ENCODE peak calls at places on chromosomes 2 and 18, in five cellular contexts. X is A549; H is tibial nerve; Z is GM12865; N is CD8-positive, alpha-beta T cell. L is an unnamed sample.

GRCh38 chr2:7116516-7116915 is 199.3 kb downstream of the RNF144A start:
- DNase-seq in X (no peak), H (no peak), Z (no peak), N (no peak), L (no peak)

GRCh38 chr2:32864761-32865160 is 82.0 kb upstream of the LTBP1 start:
- DNase-seq in X (no peak), H (no peak), Z (no peak), N (no peak), L (no peak)

GRCh38 chr18:59699750-59700534 is 2.7 kb upstream of the CCBE1 start:
- DNase-seq in X (no peak), H (no peak), Z (no peak), N (no peak), L (no peak)

GRCh38 chr18:78892721-78893120 is 86.9 kb upstream of the SALL3 start:
- DNase-seq in X (no peak), H (no peak), Z (no peak), N (no peak), L (no peak)

GRCh38 chr2:67388680-67389079 is 8.5 kb upstream of the ETAA1 start:
- DNase-seq in X (no peak), H (no peak), Z (no peak), N (no peak), L (no peak)

GRCh38 chr18:69574401-69574800 is 173.7 kb downstream of the DOK6 start:
- DNase-seq in X (no peak), H (no peak), Z (no peak), N (no peak), L (no peak)

GRCh38 chr18:23740105-23740830 is 51.0 kb downstream of the LAMA3 start:
- DNase-seq in X (no peak), H (no peak), Z (no peak), N (no peak), L (no peak)

GRCh38 chr2:217160103-217160502 is 300.2 kb upstream of the TNP1 start:
- DNase-seq in X (no peak), H (no peak), Z (no peak), N (no peak), L (no peak)

GRCh38 chr2:124520953-124521352 is 495.9 kb downstream of the CNTNAP5 start:
- DNase-seq in X (no peak), H (no peak), Z (no peak), N (no peak), L (no peak)

GRCh38 chr2:235901243-235901642 is 266.9 kb downstream of the GBX2 start:
- DNase-seq in X (no peak), H (no peak), Z (no peak), N (no peak), L (no peak)

GRCh38 chr2:28821295-28821958 is 10.8 kb downstream of the SPDYA start:
- DNase-seq in X (peak), H (no peak), Z (peak), N (peak), L (peak)

GRCh38 chr2:128235581-128235980 is 83.1 kb downstream of the HS6ST1 start:
- DNase-seq in X (no peak), H (no peak), Z (no peak), N (no peak), L (no peak)

GRCh38 chr2:201175971-201176570 is 6.9 kb upstream of the CASP10 start:
- DNase-seq in X (no peak), H (no peak), Z (no peak), N (no peak), L (no peak)

GRCh38 chr2:223815884-223816570 is 21.4 kb downstream of the AP1S3 start:
- DNase-seq in X (no peak), H (no peak), Z (no peak), N (no peak), L (no peak)
- H3K4me3 ChIP-seq in X (no peak), H (no peak), Z (no peak), N (no peak), L (no peak)

GRCh38 chr2:197097578-197098366 is 171.3 kb upstream of the PGAP1 start:
- DNase-seq in X (no peak), H (no peak), Z (no peak), N (no peak), L (no peak)
- H3K4me3 ChIP-seq in X (no peak), H (no peak), Z (no peak), N (no peak), L (no peak)

GRCh38 chr2:240588006-240588655 is 1.6 kb downstream of the CAPN10 start:
- DNase-seq in X (no peak), H (no peak), Z (no peak), N (no peak), L (no peak)
- H3K4me3 ChIP-seq in X (peak), H (no peak), Z (no peak), N (peak), L (peak)

DNA sequence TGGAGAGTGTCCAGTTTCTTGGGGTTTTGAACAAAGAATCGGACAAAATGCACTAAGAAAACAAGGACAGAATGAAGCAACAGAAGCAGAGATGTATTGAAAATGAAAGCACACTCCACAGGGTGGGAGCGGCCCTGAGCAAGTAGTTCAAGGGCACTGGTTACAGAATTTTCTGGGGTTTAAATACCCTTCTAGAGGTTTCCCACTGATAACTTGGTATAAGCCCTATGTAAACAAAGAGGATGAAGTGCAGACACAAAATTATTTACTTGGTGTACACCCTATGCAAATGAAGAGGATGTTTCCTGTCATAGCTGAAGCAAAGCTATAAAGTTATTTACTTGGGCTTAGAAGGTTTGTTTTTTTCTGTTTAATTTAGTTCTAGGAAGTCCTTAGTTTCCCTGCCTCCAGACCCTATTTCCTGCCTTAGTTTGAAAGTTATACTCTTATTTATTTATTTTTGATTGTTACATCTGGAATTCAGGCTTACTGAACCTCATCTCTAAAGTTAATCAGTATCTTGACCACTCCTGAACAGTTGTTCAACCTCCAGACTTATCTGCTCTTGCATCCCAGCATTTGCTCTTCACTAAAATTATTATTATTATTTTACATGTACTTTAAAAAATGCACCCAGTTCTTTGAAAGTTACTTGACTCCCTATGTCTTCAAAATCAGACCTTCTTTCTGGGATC is 193.5 kb downstream of the SPP2 start:
- DNase-seq in X (no peak), H (no peak), Z (peak), N (no peak), L (no peak)
- H3K4me3 ChIP-seq in X (peak), H (no peak), Z (peak), N (no peak), L (no peak)

GRCh38 chr2:64405476-64406406 is 48.2 kb upstream of the LGALSL start:
- DNase-seq in X (no peak), H (no peak), Z (no peak), N (no peak), L (no peak)
- H3K4me3 ChIP-seq in X (no peak), H (no peak), Z (no peak), N (no peak), L (no peak)

GRCh38 chr18:57619881-57620280 is 1.8 kb downstream of the NARS1 start:
- DNase-seq in X (no peak), H (no peak), Z (no peak), N (no peak), L (no peak)
- H3K4me3 ChIP-seq in X (peak), H (no peak), Z (no peak), N (no peak), L (peak)